ENCODE peak calls at places on chromosomes 13 and 19, in five cellular contexts. B, G, E, V and D are unnamed samples.

GRCh38 chr19:33785795-33786194 is 10.9 kb upstream of the KCTD15 start:
- DNase-seq in G (peak; percentile 70), E (peak; percentile 52), V (no peak), B (no peak), D (no peak)

GRCh38 chr13:90201198-90201597 is 1146.3 kb upstream of the MIR17HG start:
- DNase-seq in V (no peak), G (no peak), B (no peak), E (peak; percentile 48), D (no peak)

GRCh38 chr19:13024958-13025653 is 29.8 kb downstream of the NFIX start:
- DNase-seq in B (no peak), E (no peak), G (no peak), V (no peak), D (peak; percentile 65)

GRCh38 chr13:112241288-112241687 is 134.9 kb upstream of the SPACA7 start:
- DNase-seq in G (no peak), E (no peak), B (no peak), V (no peak), D (no peak)

GRCh38 chr13:112466132-112467025 is 90.2 kb downstream of the SPACA7 start:
- DNase-seq in G (no peak), E (no peak), V (no peak), B (no peak), D (no peak)

GRCh38 chr13:28329395-28330158 is 165.4 kb downstream of the FLT1 start:
- DNase-seq in G (peak; percentile 97), E (peak; percentile 86), B (no peak), V (no peak), D (no peak)

GRCh38 chr13:71806885-71807284 is 60.1 kb downstream of the DACH1 start:
- DNase-seq in E (no peak), V (no peak), B (no peak), G (no peak), D (no peak)

GRCh38 chr13:94641432-94641941 is 39.8 kb downstream of the GPR180 start:
- DNase-seq in V (no peak), B (no peak), G (peak; percentile 86), E (peak; percentile 86), D (no peak)

GRCh38 chr19:871446-872265 is 12.2 kb downstream of the CFD start:
- DNase-seq in B (no peak), V (peak; percentile 74), G (peak; percentile 31), E (no peak), D (peak; percentile 77)

DNA sequence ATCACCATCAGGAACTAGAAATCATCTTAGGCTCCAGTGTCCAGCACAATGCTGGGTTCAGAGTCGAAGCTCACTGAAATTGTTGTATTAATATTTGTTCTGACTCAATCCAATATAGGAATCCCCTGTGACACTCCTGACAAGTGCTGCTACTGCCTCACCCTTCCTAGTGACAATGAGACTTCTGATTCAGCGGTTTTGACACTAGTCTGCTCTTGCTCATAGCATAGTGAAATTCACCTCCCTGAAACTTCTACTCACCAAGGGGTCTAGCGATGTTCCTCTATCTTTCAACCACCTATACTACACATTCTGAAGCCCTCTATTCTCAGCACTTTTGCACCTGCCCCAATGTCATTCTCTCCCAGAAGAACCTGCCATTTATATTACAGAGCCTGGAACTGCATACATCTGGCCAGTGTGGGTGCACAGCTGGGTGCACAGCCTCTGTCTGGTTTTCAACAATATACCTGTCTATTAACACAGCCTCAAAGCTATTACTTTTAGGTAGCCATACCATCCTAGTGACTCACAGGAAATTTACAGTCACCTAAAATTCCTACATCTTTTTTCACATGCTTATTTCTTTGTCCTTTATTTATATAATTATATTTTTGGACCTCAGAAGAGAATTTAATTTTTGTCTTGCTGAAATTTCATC is 88.3 kb downstream of the DOCK9 start:
- DNase-seq in G (no peak), E (no peak), B (no peak), V (no peak), D (no peak)
- TF ChIP-seq CTCF in G (no peak), E (no peak), B (no peak), V (no peak), D (no peak)

DNA sequence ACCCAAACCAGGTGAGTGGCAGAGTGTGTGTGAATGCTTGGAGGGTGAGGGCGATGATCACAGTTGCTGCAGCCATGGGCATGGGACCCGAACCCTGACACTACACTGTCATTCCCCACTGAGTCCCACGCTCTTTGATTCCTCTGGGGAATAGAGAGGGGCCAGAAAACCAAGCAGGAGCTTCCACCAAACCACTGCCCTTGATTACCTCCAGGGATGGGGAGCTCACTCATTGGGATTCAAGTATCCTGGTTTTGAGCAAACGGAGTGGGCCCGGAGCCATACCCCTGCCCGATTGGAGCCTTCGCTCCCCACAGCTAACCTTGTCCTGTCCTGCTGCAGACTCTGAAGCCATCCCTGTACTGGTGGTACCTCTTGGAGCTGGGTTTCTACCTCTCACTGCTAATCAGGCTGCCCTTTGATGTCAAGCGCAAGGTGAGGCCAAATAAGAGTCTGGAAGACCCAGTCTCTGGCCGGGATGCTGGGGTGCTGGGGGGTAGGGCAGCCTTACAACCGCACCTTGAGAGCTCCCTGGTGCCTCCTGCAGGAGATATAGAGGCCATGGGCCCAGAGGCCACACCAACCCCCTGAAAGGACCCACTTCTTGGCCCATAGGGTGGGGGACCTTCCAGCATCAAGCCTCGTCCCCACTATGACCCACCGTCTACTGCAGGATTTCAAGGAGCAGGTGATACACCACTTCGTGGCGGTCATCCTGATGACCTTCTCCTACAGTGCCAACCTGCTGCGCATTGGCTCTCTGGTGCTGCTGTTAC is 47.3 kb downstream of the CERS4 start:
- DNase-seq in E (no peak), G (no peak), B (no peak), V (peak; percentile 14), D (no peak)
- TF ChIP-seq CTCF in E (no peak), G (no peak), B (no peak), V (no peak), D (no peak)

GRCh38 chr13:19264711-19265110 is 83.1 kb upstream of the TUBA3C start:
- DNase-seq in B (no peak), E (no peak), V (no peak), G (no peak), D (no peak)
- TF ChIP-seq CTCF in B (no peak), E (no peak), V (no peak), G (no peak), D (no peak)

GRCh38 chr13:48068036-48068435 is 26.9 kb downstream of the MED4 start:
- DNase-seq in V (no peak), E (no peak), G (no peak), B (no peak), D (no peak)
- TF ChIP-seq CTCF in V (peak; percentile 47), E (no peak), G (no peak), B (no peak), D (no peak)

GRCh38 chr13:39415403-39415802 is 187.6 kb downstream of the LHFPL6 start:
- DNase-seq in V (no peak), G (peak; percentile 43), B (no peak), E (peak; percentile 51), D (no peak)
- TF ChIP-seq CTCF in V (peak; percentile 69), G (peak; percentile 53), B (no peak), E (peak; percentile 64), D (no peak)

GRCh38 chr13:100987993-100988392 is 313.4 kb upstream of the TMTC4 start:
- DNase-seq in V (no peak), G (peak; percentile 26), E (peak; percentile 57), B (no peak), D (no peak)
- TF ChIP-seq CTCF in V (peak; percentile 6), G (peak; percentile 50), E (peak; percentile 62), B (no peak), D (no peak)

DNA sequence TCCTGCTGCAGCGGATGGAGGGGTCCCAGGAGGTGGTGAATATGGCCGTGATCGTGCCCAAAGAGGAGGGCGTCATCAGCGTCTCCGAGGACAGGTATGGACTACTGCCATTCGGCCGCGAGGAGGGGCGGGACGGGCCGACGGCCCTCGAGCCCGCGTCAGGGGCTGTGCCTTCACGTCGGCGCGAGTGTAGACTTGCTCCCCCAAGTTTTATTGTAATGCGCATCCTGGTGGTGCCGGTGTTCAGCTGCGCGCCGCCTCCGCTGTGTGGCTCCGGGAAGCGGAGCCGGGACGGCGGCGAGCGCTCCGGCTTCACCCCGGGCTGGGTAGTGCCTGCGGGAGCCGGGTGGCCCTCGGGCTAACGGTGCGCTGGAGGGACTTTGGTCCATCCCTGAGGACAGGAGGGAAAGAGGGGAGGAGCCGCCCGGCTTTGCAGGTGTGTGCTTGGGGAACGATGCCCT is 499 bp downstream of the WDFY2 start:
- DNase-seq in V (no peak), B (peak; percentile 57), G (peak; percentile 37), E (peak; percentile 65), D (no peak)
- TF ChIP-seq CTCF in V (no peak), B (no peak), G (no peak), E (peak; percentile 23), D (no peak)

GRCh38 chr19:16514383-16515019 is 18.3 kb downstream of the C19orf44 start:
- DNase-seq in G (no peak), E (no peak), V (no peak), B (no peak), D (no peak)
- TF ChIP-seq CTCF in G (no peak), E (no peak), V (no peak), B (no peak), D (no peak)

GRCh38 chr19:50649433-50650391 is at the start of gene C19orf81:
- DNase-seq in G (peak; percentile 6), B (no peak), V (no peak), E (no peak), D (no peak)
- TF ChIP-seq CTCF in G (no peak), B (no peak), V (no peak), E (no peak), D (no peak)